ENCODE peak calls at places on chromosome 10, in eight cellular contexts. F, Q, M, P, L, K, T and Z are unnamed samples.

GRCh38 chr10:93993782-93994668 is at the start of gene PLCE1:
- DNase-seq in K (peak; percentile 80), T (peak; percentile 84), F (peak; percentile 43), Q (peak; percentile 75), P (no peak), M (peak; percentile 37), L (peak; percentile 14), Z (peak; percentile 10)

GRCh38 chr10:31921031-31921430 is 7.6 kb downstream of the ARHGAP12 start:
- DNase-seq in M (no peak), L (peak; percentile 20), P (no peak), Q (no peak), K (no peak), F (no peak), T (no peak), Z (no peak)

GRCh38 chr10:65083222-65083621 is 1562.0 kb downstream of the REEP3 start:
- DNase-seq in Q (no peak), K (no peak), T (no peak), P (no peak), L (no peak), F (no peak), M (no peak), Z (no peak)

GRCh38 chr10:120460191-120460590 is 3.2 kb downstream of the PLPP4 start:
- DNase-seq in Q (no peak), L (no peak), F (peak; percentile 46), T (peak; percentile 20), P (no peak), M (no peak), K (no peak), Z (no peak)

GRCh38 chr10:125283191-125283590 is 122.8 kb upstream of the CTBP2 start:
- DNase-seq in L (no peak), T (no peak), F (no peak), P (no peak), K (no peak), M (no peak), Q (no peak), Z (no peak)

GRCh38 chr10:123614888-123615287 is 51.3 kb upstream of the GPR26 start:
- DNase-seq in F (peak; percentile 38), M (no peak), T (peak; percentile 27), K (peak; percentile 78), L (peak; percentile 43), P (no peak), Q (peak; percentile 67), Z (no peak)

GRCh38 chr10:7948601-7949000 is 105.9 kb upstream of the GATA3 start:
- DNase-seq in M (no peak), P (no peak), T (no peak), Q (no peak), L (no peak), F (no peak), K (no peak), Z (no peak)

GRCh38 chr10:100338434-100339036 is 8.5 kb upstream of the SCD start:
- DNase-seq in P (no peak), T (peak; percentile 75), M (peak; percentile 36), K (peak; percentile 81), Q (peak; percentile 66), F (peak; percentile 42), L (peak; percentile 83), Z (peak; percentile 54)

GRCh38 chr10:96986200-96986856 is 154.2 kb downstream of the LCOR start:
- DNase-seq in Q (no peak), K (no peak), M (no peak), F (no peak), T (no peak), L (no peak), P (no peak), Z (no peak)

GRCh38 chr10:127148066-127148932 is 48.1 kb downstream of the INSYN2A start:
- DNase-seq in L (no peak), Q (peak; percentile 94), F (peak; percentile 83), P (no peak), M (no peak), T (peak; percentile 41), K (no peak), Z (no peak)

GRCh38 chr10:29681700-29682444 is 47.1 kb upstream of the SVIL start:
- DNase-seq in K (peak; percentile 91), Q (no peak), P (no peak), F (no peak), L (peak; percentile 35), M (no peak), T (no peak), Z (no peak)

GRCh38 chr10:72328829-72329204 is 25.9 kb downstream of the DNAJB12 start:
- DNase-seq in L (peak; percentile 81), Q (no peak), F (no peak), P (no peak), K (no peak), T (no peak), M (no peak), Z (no peak)

GRCh38 chr10:103709341-103709920 is 145.9 kb downstream of the SH3PXD2A start:
- DNase-seq in K (no peak), Q (peak; percentile 35), F (peak; percentile 67), T (peak; percentile 76), L (no peak), P (no peak), M (peak; percentile 15), Z (no peak)

GRCh38 chr10:83212632-83213349 is 926.5 kb upstream of the GHITM start:
- DNase-seq in F (peak; percentile 72), L (no peak), M (no peak), T (no peak), Q (no peak), K (no peak), P (no peak), Z (no peak)

GRCh38 chr10:5089869-5090268 is 4.3 kb upstream of the AKR1C3 start:
- DNase-seq in L (no peak), P (no peak), K (no peak), F (peak; percentile 40), M (no peak), T (no peak), Q (peak; percentile 24), Z (no peak)